ENCODE peak calls at places on chromosomes 16 and 17, in four cellular contexts. K is SJSA1; J is NCI-H524 treated with DMSO at 0.1 percent for 48 hours; I is stimulated activated CD4-positive, alpha-beta T cell treated with anti-CD3 and anti-CD28 coated beads, Interleukin-2, amount 100 ng/mL, for 48 hours. Y is an unnamed sample.

GRCh38 chr16:51592535-51592934 is 441.5 kb upstream of the SALL1 start:
- DNase-seq in K (no peak), J (no peak), I (no peak), Y (no peak)

GRCh38 chr16:5502467-5502869 is 404.9 kb upstream of the EEF2KMT start:
- DNase-seq in K (no peak), J (no peak), I (peak; percentile 1), Y (no peak)

GRCh38 chr17:9994761-9995160 is 89.7 kb upstream of the RCVRN start:
- DNase-seq in J (no peak), I (no peak), K (no peak), Y (no peak)

GRCh38 chr17:73750975-73751374 is 106.7 kb upstream of the SDK2 start:
- DNase-seq in K (no peak), I (no peak), J (no peak), Y (no peak)

GRCh38 chr17:29918922-29919856 is 10.8 kb downstream of the SSH2 start:
- DNase-seq in I (no peak), J (no peak), K (peak; percentile 39), Y (no peak)

GRCh38 chr16:83296505-83296904 is 511.3 kb upstream of the HSBP1 start:
- DNase-seq in I (no peak), K (no peak), J (no peak), Y (no peak)

GRCh38 chr16:24036614-24037013 is 200.8 kb downstream of the PRKCB start:
- DNase-seq in K (peak; percentile 65), I (peak; percentile 37), J (no peak), Y (peak; percentile 8)

GRCh38 chr16:3698941-3699340 is 18.4 kb downstream of the TRAP1 start:
- DNase-seq in I (no peak), J (no peak), K (no peak), Y (no peak)

GRCh38 chr17:67068999-67069398 is 24.6 kb downstream of the CACNG1 start:
- DNase-seq in K (no peak), I (no peak), J (peak; percentile 30), Y (no peak)

GRCh38 chr17:42651392-42651791 is 7.7 kb upstream of the TUBG2 start:
- DNase-seq in K (no peak), J (no peak), I (no peak), Y (no peak)

GRCh38 chr17:55496094-55496881 is 15.0 kb downstream of the SMIM36 start:
- DNase-seq in K (no peak), J (no peak), I (no peak), Y (no peak)

GRCh38 chr16:72428611-72429376 is 256.8 kb upstream of the PMFBP1 start:
- DNase-seq in I (no peak), K (no peak), J (no peak), Y (no peak)

GRCh38 chr17:8791910-8792270 is 7.3 kb downstream of the MFSD6L start:
- DNase-seq in K (peak; percentile 54), I (no peak), J (no peak), Y (no peak)

GRCh38 chr17:8925808-8926207 is 39.7 kb downstream of the PIK3R5 start:
- DNase-seq in K (no peak), I (no peak), J (no peak), Y (no peak)

GRCh38 chr17:50059759-50060273 is 3.9 kb downstream of the ITGA3 start:
- DNase-seq in K (peak; percentile 65), I (no peak), J (no peak), Y (no peak)

GRCh38 chr17:39676198-39676819 is 8.1 kb downstream of the PNMT start:
- DNase-seq in K (no peak), J (peak; percentile 10), I (no peak), Y (no peak)

GRCh38 chr17:64455993-64456885 is 7.3 kb downstream of the MILR1 start:
- DNase-seq in I (no peak), K (no peak), J (no peak), Y (no peak)

GRCh38 chr17:15782809-15783208 is 50.7 kb downstream of the TBC1D26 start:
- DNase-seq in J (no peak), K (no peak), I (peak; percentile 2), Y (no peak)

GRCh38 chr17:77318491-77319210 is 177.9 kb downstream of the SEC14L1 start:
- DNase-seq in J (no peak), I (no peak), K (no peak), Y (no peak)

GRCh38 chr17:28334666-28335200 is 539 bp downstream of the IFT20 start:
- DNase-seq in K (no peak), J (no peak), I (no peak), Y (no peak)

GRCh38 chr17:34797724-34798123 is 163.5 kb downstream of the CCT6B start:
- DNase-seq in I (peak; percentile 23), J (no peak), K (no peak), Y (no peak)

GRCh38 chr16:56400458-56400857 is 24.9 kb downstream of the AMFR start:
- DNase-seq in K (no peak), J (peak; percentile 99), I (no peak), Y (no peak)